ENCODE peak calls at places on chromosomes 7 and 10, in five cellular contexts. O is transverse colon; T is activated CD4-positive, alpha-beta T cell treated with anti-CD3 and anti-CD28 coated beads, Interleukin-2, amount 50 U/mL, for 24 hours; R is endothelial cell; S is GM23248. X is an unnamed sample.

GRCh38 chr7:1948377-1948796 is 278.3 kb downstream of the ELFN1 start:
- DNase-seq in O (no peak), T (no peak), R (no peak), S (no peak), X (no peak)

GRCh38 chr7:149355390-149356048 is 93.5 kb downstream of the ZNF783 start:
- DNase-seq in O (no peak), T (no peak), R (no peak), S (no peak), X (peak; percentile 13)

GRCh38 chr7:131100357-131101054 is 227.2 kb upstream of the MKLN1 start:
- DNase-seq in O (no peak), T (no peak), R (no peak), S (no peak), X (no peak)

GRCh38 chr7:128710391-128710930 is 28.7 kb upstream of the CALU start:
- DNase-seq in O (no peak), T (no peak), R (no peak), S (peak; percentile 54), X (no peak)

GRCh38 chr10:34850558-34850957 is 35.5 kb upstream of the PARD3 start:
- DNase-seq in O (no peak), T (no peak), R (no peak), S (no peak), X (no peak)

GRCh38 chr10:16853201-16853600 is 36.0 kb upstream of the RSU1 start:
- DNase-seq in O (no peak), T (no peak), R (no peak), S (peak; percentile 47), X (peak; percentile 42)

GRCh38 chr7:151821226-151821625 is 55.7 kb downstream of the PRKAG2 start:
- DNase-seq in O (no peak), T (no peak), R (no peak), S (no peak), X (no peak)

GRCh38 chr10:43370671-43371215 is 693 bp upstream of the FXYD4 start:
- DNase-seq in O (no peak), T (no peak), R (no peak), S (no peak), X (no peak)

GRCh38 chr10:96292971-96293909 is 11.0 kb upstream of the DNTT start:
- DNase-seq in O (peak; percentile 35), T (no peak), R (peak; percentile 34), S (peak; percentile 64), X (peak; percentile 27)

GRCh38 chr10:28367865-28368541 is 65.1 kb upstream of the MPP7 start:
- DNase-seq in O (peak; percentile 31), T (peak; percentile 40), R (no peak), S (no peak), X (no peak)

GRCh38 chr10:73577788-73578187 is 13.4 kb downstream of the USP54 start:
- DNase-seq in O (peak; percentile 63), T (no peak), R (no peak), S (peak; percentile 70), X (peak; percentile 49)

GRCh38 chr7:45921699-45922519 is 837 bp upstream of the IGFBP3 start:
- DNase-seq in O (peak; percentile 26), T (no peak), R (peak; percentile 88), S (peak; percentile 86), X (peak; percentile 68)

GRCh38 chr10:101120884-101121660 is 10.0 kb upstream of the TLX1 start:
- DNase-seq in O (peak; percentile 74), T (no peak), R (no peak), S (peak; percentile 49), X (no peak)

GRCh38 chr7:99036531-99037175 is 107.3 kb downstream of the SMURF1 start:
- DNase-seq in O (no peak), T (no peak), R (peak; percentile 51), S (peak; percentile 80), X (peak; percentile 27)

GRCh38 chr7:137661634-137662033 is 185.1 kb downstream of the DGKI start:
- DNase-seq in O (no peak), T (no peak), R (no peak), S (no peak), X (peak; percentile 25)

GRCh38 chr7:44385384-44386138 is 60.2 kb upstream of the CAMK2B start:
- DNase-seq in O (no peak), T (no peak), R (no peak), S (no peak), X (no peak)

GRCh38 chr10:123726381-123726780 is 60.2 kb downstream of the GPR26 start:
- DNase-seq in O (no peak), T (no peak), R (no peak), S (no peak), X (no peak)

GRCh38 chr7:2224491-2224928 is 8.2 kb downstream of the MAD1L1 start:
- DNase-seq in O (no peak), T (no peak), R (no peak), S (no peak), X (no peak)

GRCh38 chr7:156380261-156380660 is 260.3 kb upstream of the RNF32 start:
- DNase-seq in O (no peak), T (no peak), R (no peak), S (no peak), X (no peak)

GRCh38 chr7:104005197-104005596 is 15.7 kb upstream of the RELN start:
- DNase-seq in O (no peak), T (no peak), R (no peak), S (no peak), X (peak; percentile 79)

GRCh38 chr7:22980422-22980821 is 33.5 kb downstream of the HYCC1 start:
- DNase-seq in O (no peak), T (no peak), R (no peak), S (peak; percentile 92), X (peak; percentile 87)

GRCh38 chr10:78405231-78405630 is 371.6 kb downstream of the RPS24 start:
- DNase-seq in O (no peak), T (no peak), R (no peak), S (peak; percentile 49), X (peak; percentile 46)

GRCh38 chr7:130144632-130145171 is 60.5 kb downstream of the TMEM209 start:
- DNase-seq in O (no peak), T (no peak), R (no peak), S (peak; percentile 81), X (no peak)

GRCh38 chr7:130141858-130142653 is 63.1 kb downstream of the TMEM209 start:
- DNase-seq in O (no peak), T (no peak), R (peak; percentile 8), S (no peak), X (no peak)

X was measured in M059J.